ENCODE peak calls at places on chromosomes 1 and 21, in nine cellular contexts. One of them, this sample, is unnamed. For H3K9me3, the result is how much of the 10 kb centered on the place peaks cover.

GRCh38 chr1:180892675-180893074 is 20.0 kb upstream of the KIAA1614 start:
- DNase-seq in right lobe of liver: no peak
- DNase-seq in CD4-positive, alpha-beta memory T cell: no peak
- DNase-seq in CD8-positive, alpha-beta T cell: no peak
- DNase-seq in mammary epithelial cell: no peak
- DNase-seq in cardiac muscle cell: no peak
- DNase-seq in hepatocyte: no peak
- DNase-seq in colonic mucosa: no peak
- DNase-seq in CD8-positive, alpha-beta memory T cell: no peak
- DNase-seq in this sample: no peak

GRCh38 chr1:152185544-152186391 is 26.7 kb upstream of the RPTN start:
- DNase-seq in right lobe of liver: no peak
- DNase-seq in CD4-positive, alpha-beta memory T cell: peak
- DNase-seq in CD8-positive, alpha-beta T cell: no peak
- DNase-seq in mammary epithelial cell: peak
- DNase-seq in cardiac muscle cell: peak
- DNase-seq in hepatocyte: peak
- DNase-seq in colonic mucosa: peak
- DNase-seq in CD8-positive, alpha-beta memory T cell: peak
- DNase-seq in this sample: peak

GRCh38 chr1:25140073-25140797 is 92.1 kb downstream of the SYF2 start:
- DNase-seq in right lobe of liver: peak
- DNase-seq in CD4-positive, alpha-beta memory T cell: no peak
- DNase-seq in CD8-positive, alpha-beta T cell: no peak
- DNase-seq in mammary epithelial cell: peak
- DNase-seq in cardiac muscle cell: no peak
- DNase-seq in hepatocyte: peak
- DNase-seq in colonic mucosa: no peak
- DNase-seq in CD8-positive, alpha-beta memory T cell: no peak
- DNase-seq in this sample: no peak

GRCh38 chr1:31503581-31503980 is 72.7 kb upstream of the TINAGL1 start:
- DNase-seq in right lobe of liver: no peak
- DNase-seq in CD4-positive, alpha-beta memory T cell: no peak
- DNase-seq in CD8-positive, alpha-beta T cell: no peak
- DNase-seq in mammary epithelial cell: no peak
- DNase-seq in cardiac muscle cell: no peak
- DNase-seq in hepatocyte: no peak
- DNase-seq in colonic mucosa: no peak
- DNase-seq in CD8-positive, alpha-beta memory T cell: no peak
- DNase-seq in this sample: no peak

GRCh38 chr1:233367057-233367759 is 39.7 kb downstream of the MAP3K21 start:
- DNase-seq in right lobe of liver: no peak
- DNase-seq in CD4-positive, alpha-beta memory T cell: no peak
- DNase-seq in CD8-positive, alpha-beta T cell: no peak
- DNase-seq in mammary epithelial cell: no peak
- DNase-seq in cardiac muscle cell: no peak
- DNase-seq in hepatocyte: no peak
- DNase-seq in colonic mucosa: peak
- DNase-seq in CD8-positive, alpha-beta memory T cell: no peak
- DNase-seq in this sample: no peak

GRCh38 chr21:29315155-29315749 is 16.5 kb downstream of the BACH1 start:
- DNase-seq in right lobe of liver: no peak
- DNase-seq in CD4-positive, alpha-beta memory T cell: no peak
- DNase-seq in CD8-positive, alpha-beta T cell: no peak
- DNase-seq in mammary epithelial cell: peak
- DNase-seq in cardiac muscle cell: no peak
- DNase-seq in hepatocyte: no peak
- DNase-seq in colonic mucosa: no peak
- DNase-seq in CD8-positive, alpha-beta memory T cell: no peak
- DNase-seq in this sample: no peak

GRCh38 chr1:117842408-117843170 is 86.8 kb downstream of the GDAP2 start:
- DNase-seq in right lobe of liver: no peak
- DNase-seq in CD4-positive, alpha-beta memory T cell: no peak
- DNase-seq in CD8-positive, alpha-beta T cell: no peak
- DNase-seq in mammary epithelial cell: no peak
- DNase-seq in cardiac muscle cell: no peak
- DNase-seq in hepatocyte: no peak
- DNase-seq in colonic mucosa: no peak
- DNase-seq in CD8-positive, alpha-beta memory T cell: no peak
- DNase-seq in this sample: no peak

GRCh38 chr1:167066333-167067122 is 23.6 kb downstream of the GPA33 start:
- DNase-seq in right lobe of liver: peak
- DNase-seq in CD4-positive, alpha-beta memory T cell: peak
- DNase-seq in CD8-positive, alpha-beta T cell: peak
- DNase-seq in mammary epithelial cell: peak
- DNase-seq in cardiac muscle cell: peak
- DNase-seq in hepatocyte: peak
- DNase-seq in colonic mucosa: peak
- DNase-seq in CD8-positive, alpha-beta memory T cell: peak
- DNase-seq in this sample: peak

GRCh38 chr1:211753649-211754251 is 76.8 kb downstream of the LPGAT1 start:
- DNase-seq in right lobe of liver: no peak
- DNase-seq in CD4-positive, alpha-beta memory T cell: no peak
- DNase-seq in CD8-positive, alpha-beta T cell: no peak
- DNase-seq in mammary epithelial cell: no peak
- DNase-seq in cardiac muscle cell: no peak
- DNase-seq in hepatocyte: no peak
- DNase-seq in colonic mucosa: no peak
- DNase-seq in CD8-positive, alpha-beta memory T cell: no peak
- DNase-seq in this sample: no peak

GRCh38 chr1:52602328-52603300 is at the start of gene GPX7:
- DNase-seq in right lobe of liver: peak
- DNase-seq in CD4-positive, alpha-beta memory T cell: peak
- DNase-seq in CD8-positive, alpha-beta T cell: peak
- DNase-seq in mammary epithelial cell: no peak
- DNase-seq in cardiac muscle cell: peak
- DNase-seq in hepatocyte: peak
- DNase-seq in colonic mucosa: peak
- DNase-seq in CD8-positive, alpha-beta memory T cell: peak
- DNase-seq in this sample: no peak

GRCh38 chr21:34553199-34553952 is 41.4 kb upstream of the KCNE1 start:
- DNase-seq in right lobe of liver: no peak
- DNase-seq in CD4-positive, alpha-beta memory T cell: no peak
- DNase-seq in CD8-positive, alpha-beta T cell: no peak
- DNase-seq in mammary epithelial cell: peak
- DNase-seq in cardiac muscle cell: peak
- DNase-seq in hepatocyte: no peak
- DNase-seq in colonic mucosa: no peak
- DNase-seq in CD8-positive, alpha-beta memory T cell: no peak
- DNase-seq in this sample: no peak

GRCh38 chr1:223827193-223827663 is 18.5 kb downstream of the TP53BP2 start:
- DNase-seq in right lobe of liver: no peak
- DNase-seq in CD4-positive, alpha-beta memory T cell: no peak
- DNase-seq in CD8-positive, alpha-beta T cell: no peak
- DNase-seq in mammary epithelial cell: peak
- DNase-seq in cardiac muscle cell: peak
- DNase-seq in hepatocyte: no peak
- DNase-seq in colonic mucosa: no peak
- DNase-seq in CD8-positive, alpha-beta memory T cell: no peak
- DNase-seq in this sample: no peak

GRCh38 chr1:179821524-179821923 is 56.1 kb downstream of the TOR1AIP2 start:
- DNase-seq in right lobe of liver: no peak
- DNase-seq in CD4-positive, alpha-beta memory T cell: no peak
- DNase-seq in CD8-positive, alpha-beta T cell: no peak
- DNase-seq in mammary epithelial cell: no peak
- DNase-seq in cardiac muscle cell: no peak
- DNase-seq in hepatocyte: no peak
- DNase-seq in colonic mucosa: no peak
- DNase-seq in CD8-positive, alpha-beta memory T cell: no peak
- DNase-seq in this sample: no peak

GRCh38 chr21:46149205-46149901 is 6.0 kb downstream of the FTCD start:
- DNase-seq in right lobe of liver: peak
- DNase-seq in CD4-positive, alpha-beta memory T cell: no peak
- DNase-seq in CD8-positive, alpha-beta T cell: no peak
- DNase-seq in mammary epithelial cell: no peak
- DNase-seq in cardiac muscle cell: no peak
- DNase-seq in hepatocyte: no peak
- DNase-seq in colonic mucosa: no peak
- DNase-seq in CD8-positive, alpha-beta memory T cell: no peak
- DNase-seq in this sample: no peak

GRCh38 chr1:197924516-197925123 is 7.4 kb downstream of the LHX9 start:
- DNase-seq in right lobe of liver: no peak
- DNase-seq in CD4-positive, alpha-beta memory T cell: no peak
- DNase-seq in CD8-positive, alpha-beta T cell: no peak
- DNase-seq in mammary epithelial cell: no peak
- DNase-seq in cardiac muscle cell: peak
- DNase-seq in hepatocyte: peak
- DNase-seq in colonic mucosa: no peak
- DNase-seq in CD8-positive, alpha-beta memory T cell: no peak
- DNase-seq in this sample: no peak

GRCh38 chr1:46186076-46186475 is 9.8 kb upstream of the P3R3URF start:
- DNase-seq in right lobe of liver: no peak
- DNase-seq in CD4-positive, alpha-beta memory T cell: no peak
- DNase-seq in CD8-positive, alpha-beta T cell: no peak
- DNase-seq in mammary epithelial cell: no peak
- DNase-seq in cardiac muscle cell: no peak
- DNase-seq in hepatocyte: no peak
- DNase-seq in colonic mucosa: no peak
- DNase-seq in CD8-positive, alpha-beta memory T cell: no peak
- DNase-seq in this sample: no peak

DNA sequence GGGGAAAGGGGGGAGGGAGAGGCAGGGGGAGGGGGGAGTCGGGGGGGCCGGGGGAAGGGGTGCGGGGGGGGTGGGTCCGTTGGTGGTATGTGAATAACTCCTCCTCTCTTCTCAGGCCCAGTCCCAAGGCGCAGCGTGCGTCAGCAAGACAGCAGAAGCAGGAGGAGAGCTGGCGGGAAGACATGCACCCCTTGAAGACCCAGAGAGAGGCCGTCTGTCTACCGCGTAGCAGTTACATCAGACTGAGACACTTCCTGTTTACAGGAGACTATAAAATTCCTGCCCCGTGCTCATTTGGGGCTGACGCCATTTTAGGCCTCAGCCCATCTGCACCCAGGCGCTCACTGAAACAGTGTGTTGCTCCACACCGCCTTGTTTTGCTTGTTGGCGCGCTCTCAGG is 55.3 kb downstream of the SETD4 start:
- DNase-seq in right lobe of liver: no peak
- DNase-seq in CD4-positive, alpha-beta memory T cell: no peak
- DNase-seq in CD8-positive, alpha-beta T cell: no peak
- DNase-seq in mammary epithelial cell: no peak
- DNase-seq in cardiac muscle cell: no peak
- DNase-seq in hepatocyte: no peak
- DNase-seq in colonic mucosa: no peak
- DNase-seq in CD8-positive, alpha-beta memory T cell: no peak
- DNase-seq in this sample: no peak
- H3K27ac ChIP-seq in right lobe of liver: no peak
- H3K27ac ChIP-seq in CD4-positive, alpha-beta memory T cell: no peak
- H3K27ac ChIP-seq in CD8-positive, alpha-beta T cell: no peak
- H3K27ac ChIP-seq in mammary epithelial cell: no peak
- H3K27ac ChIP-seq in cardiac muscle cell: no peak
- H3K27ac ChIP-seq in hepatocyte: no peak
- H3K27ac ChIP-seq in colonic mucosa: no peak
- H3K27ac ChIP-seq in CD8-positive, alpha-beta memory T cell: no peak
- H3K27ac ChIP-seq in this sample: no peak

GRCh38 chr1:185693654-185694053 is 40.5 kb upstream of the HMCN1 start:
- DNase-seq in right lobe of liver: no peak
- DNase-seq in CD4-positive, alpha-beta memory T cell: no peak
- DNase-seq in CD8-positive, alpha-beta T cell: no peak
- DNase-seq in mammary epithelial cell: no peak
- DNase-seq in cardiac muscle cell: no peak
- DNase-seq in hepatocyte: no peak
- DNase-seq in colonic mucosa: no peak
- DNase-seq in CD8-positive, alpha-beta memory T cell: no peak
- DNase-seq in this sample: no peak
- H3K4me3 ChIP-seq in right lobe of liver: peak
- H3K4me3 ChIP-seq in CD4-positive, alpha-beta memory T cell: peak
- H3K4me3 ChIP-seq in CD8-positive, alpha-beta T cell: peak
- H3K4me3 ChIP-seq in mammary epithelial cell: no peak
- H3K4me3 ChIP-seq in cardiac muscle cell: no peak
- H3K4me3 ChIP-seq in hepatocyte: no peak
- H3K4me3 ChIP-seq in colonic mucosa: peak
- H3K4me3 ChIP-seq in CD8-positive, alpha-beta memory T cell: peak
- H3K4me3 ChIP-seq in this sample: peak

DNA sequence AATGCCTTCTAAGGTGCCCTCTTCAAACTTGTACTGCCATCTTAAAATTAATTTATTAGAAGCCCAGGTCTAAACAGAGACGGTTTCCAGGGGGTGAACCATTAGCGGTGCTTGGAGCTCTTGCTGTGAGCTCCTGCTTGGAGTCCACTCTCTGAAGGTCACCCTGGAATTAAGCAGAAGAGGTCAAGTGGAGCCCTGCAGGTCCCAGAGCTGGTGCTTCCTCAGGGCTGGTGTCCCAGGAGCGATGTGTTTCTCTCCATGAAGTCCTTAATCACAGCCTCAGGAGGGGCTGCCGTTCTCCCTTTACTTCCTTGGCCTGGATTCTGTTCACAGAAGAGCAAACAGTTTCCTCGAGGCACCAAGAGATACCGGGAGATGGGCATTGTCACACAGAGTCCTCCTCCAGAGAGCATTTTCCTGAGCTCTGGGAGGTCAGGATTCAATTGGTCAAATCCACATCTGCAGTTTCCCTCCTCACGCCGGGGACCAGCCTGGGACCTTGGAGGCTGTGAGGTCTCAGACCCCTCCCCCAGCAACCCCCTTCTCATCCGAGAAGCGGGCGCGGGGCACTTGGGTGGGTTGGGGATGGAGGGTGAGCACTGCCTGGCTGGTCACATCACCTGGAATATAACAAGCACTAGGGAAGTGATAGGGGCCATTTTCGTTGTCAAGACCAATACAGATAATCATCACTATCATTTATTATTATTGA is 310.4 kb downstream of the AJAP1 start:
- DNase-seq in right lobe of liver: no peak
- DNase-seq in CD4-positive, alpha-beta memory T cell: no peak
- DNase-seq in CD8-positive, alpha-beta T cell: no peak
- DNase-seq in mammary epithelial cell: no peak
- DNase-seq in cardiac muscle cell: no peak
- DNase-seq in hepatocyte: no peak
- DNase-seq in colonic mucosa: no peak
- DNase-seq in CD8-positive, alpha-beta memory T cell: no peak
- DNase-seq in this sample: no peak
- H3K9me3 ChIP-seq in right lobe of liver: under half
- H3K9me3 ChIP-seq in CD4-positive, alpha-beta memory T cell: under half
- H3K9me3 ChIP-seq in CD8-positive, alpha-beta T cell: under half
- H3K9me3 ChIP-seq in mammary epithelial cell: under half
- H3K9me3 ChIP-seq in cardiac muscle cell: under half
- H3K9me3 ChIP-seq in hepatocyte: under half
- H3K9me3 ChIP-seq in colonic mucosa: under half
- H3K9me3 ChIP-seq in CD8-positive, alpha-beta memory T cell: under half
- H3K9me3 ChIP-seq in this sample: under half

DNA sequence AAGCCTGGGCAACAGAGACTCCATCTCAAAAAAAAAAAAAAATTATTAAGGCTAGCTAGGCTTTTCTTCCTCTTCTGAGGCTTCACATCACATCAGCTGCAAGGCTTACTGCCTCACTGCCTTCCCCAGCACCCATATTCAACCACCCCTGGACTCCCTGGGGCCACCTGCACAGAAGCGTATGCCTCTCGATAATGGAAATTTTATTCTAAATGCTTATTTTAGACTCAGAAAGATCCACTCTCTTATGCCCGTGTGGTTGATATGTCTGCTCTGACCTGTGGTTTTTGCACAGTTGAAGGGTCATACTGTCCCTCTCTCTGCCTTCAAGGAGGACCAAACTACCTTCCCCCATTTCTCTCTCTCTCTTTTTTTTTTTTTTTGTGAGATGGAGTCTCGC is 1.5 kb upstream of the FCRLA start:
- DNase-seq in right lobe of liver: no peak
- DNase-seq in CD4-positive, alpha-beta memory T cell: no peak
- DNase-seq in CD8-positive, alpha-beta T cell: no peak
- DNase-seq in mammary epithelial cell: no peak
- DNase-seq in cardiac muscle cell: no peak
- DNase-seq in hepatocyte: no peak
- DNase-seq in colonic mucosa: no peak
- DNase-seq in CD8-positive, alpha-beta memory T cell: no peak
- DNase-seq in this sample: no peak
- H3K27ac ChIP-seq in right lobe of liver: no peak
- H3K27ac ChIP-seq in CD4-positive, alpha-beta memory T cell: no peak
- H3K27ac ChIP-seq in CD8-positive, alpha-beta T cell: no peak
- H3K27ac ChIP-seq in mammary epithelial cell: peak
- H3K27ac ChIP-seq in cardiac muscle cell: no peak
- H3K27ac ChIP-seq in hepatocyte: no peak
- H3K27ac ChIP-seq in colonic mucosa: no peak
- H3K27ac ChIP-seq in CD8-positive, alpha-beta memory T cell: no peak
- H3K27ac ChIP-seq in this sample: no peak